ENCODE peak calls at places on chromosomes 4 and X, in four cellular contexts. Z is transverse colon, Y is uterus, C is sigmoid colon. W is an unnamed sample.

GRCh38 chr4:109359040-109359646 is 56.7 kb upstream of the COL25A1 start:
- DNase-seq in Z (no peak), Y (no peak), C (no peak), W (no peak)

GRCh38 chrX:151505796-151506195 is 57.7 kb upstream of the PASD1 start:
- DNase-seq in Z (no peak), Y (no peak), C (no peak), W (peak)

GRCh38 chrX:146921204-146921603 is 106.7 kb upstream of the CXorf51A start:
- DNase-seq in Z (no peak), Y (no peak), C (no peak), W (no peak)

GRCh38 chr4:140238353-140239041 is 84.5 kb upstream of the MAML3 start:
- DNase-seq in Z (peak), Y (peak), C (peak), W (peak)

GRCh38 chrX:23885803-23886202 is 21.9 kb downstream of the APOO start:
- DNase-seq in Z (no peak), Y (no peak), C (no peak), W (no peak)

GRCh38 chr4:31089815-31090214 is 369.6 kb downstream of the PCDH7 start:
- DNase-seq in Z (no peak), Y (peak), C (no peak), W (no peak)

GRCh38 chr4:139279723-139280620 is at the start of gene MGARP:
- DNase-seq in Z (no peak), Y (no peak), C (no peak), W (peak)

GRCh38 chrX:15853586-15854079 is 980 bp downstream of the AP1S2 start:
- DNase-seq in Z (no peak), Y (no peak), C (no peak), W (no peak)

GRCh38 chr4:38656111-38656510 is 7.9 kb upstream of the KLF3 start:
- DNase-seq in Z (no peak), Y (no peak), C (no peak), W (no peak)

GRCh38 chr4:161656525-161656924 is 507.3 kb downstream of the FSTL5 start:
- DNase-seq in Z (no peak), Y (no peak), C (no peak), W (no peak)

GRCh38 chr4:113564493-113564892 is 197.0 kb downstream of the CAMK2D start:
- DNase-seq in Z (no peak), Y (no peak), C (no peak), W (no peak)

GRCh38 chr4:77001907-77002306 is 52.4 kb downstream of the SEPTIN11 start:
- DNase-seq in Z (no peak), Y (no peak), C (no peak), W (no peak)

GRCh38 chrX:30278365-30278764 is 30.8 kb downstream of the NR0B1 start:
- DNase-seq in Z (no peak), Y (no peak), C (no peak), W (peak)

GRCh38 chr4:52051213-52051614 is at the start of gene SPATA18:
- DNase-seq in Z (peak), Y (no peak), C (peak), W (peak)

GRCh38 chr4:19791422-19792113 is 460.1 kb upstream of the SLIT2 start:
- DNase-seq in Z (no peak), Y (no peak), C (no peak), W (no peak)

GRCh38 chrX:105876658-105877057 is 54.3 kb downstream of the NRK start:
- DNase-seq in Z (no peak), Y (no peak), C (no peak), W (no peak)

GRCh38 chrX:96432647-96433046 is 252.0 kb upstream of the DIAPH2 start:
- DNase-seq in Z (no peak), Y (no peak), C (no peak), W (no peak)

GRCh38 chr4:83855044-83855443 is 319.1 kb downstream of the GPAT3 start:
- DNase-seq in Z (no peak), Y (no peak), C (no peak), W (no peak)

GRCh38 chr4:69860007-69860406 is at the start of gene SULT1E1:
- DNase-seq in Z (no peak), Y (no peak), C (no peak), W (no peak)

GRCh38 chrX:154458954-154459829 is 1.1 kb downstream of the PLXNA3 start:
- DNase-seq in Z (peak), Y (no peak), C (no peak), W (peak)

GRCh38 chr4:81468685-81469084 is 3.0 kb downstream of the RASGEF1B start:
- DNase-seq in Z (no peak), Y (no peak), C (no peak), W (no peak)

GRCh38 chrX:40087574-40088298 is 10.0 kb downstream of the BCOR start:
- DNase-seq in Z (no peak), Y (no peak), C (no peak), W (no peak)

GRCh38 chr4:25792200-25792791 is 70.5 kb downstream of the SEL1L3 start:
- DNase-seq in Z (peak), Y (no peak), C (no peak), W (peak)

GRCh38 chr4:3047464-3048286 is 26.7 kb downstream of the HTT-AS start:
- DNase-seq in Z (peak), Y (peak), C (peak), W (peak)

GRCh38 chrX:38561951-38562719 is 793 bp downstream of the TSPAN7 start:
- DNase-seq in Z (peak), Y (peak), C (peak), W (peak)

GRCh38 chrX:7139202-7140081 is 8.1 kb upstream of the STS start:
- DNase-seq in Z (no peak), Y (no peak), C (no peak), W (no peak)

GRCh38 chrX:318739-319578 is at the start of gene GTPBP6:
- DNase-seq in Z (peak), Y (peak), C (peak), W (peak)
- TF ChIP-seq POLR2A in Z (peak), Y (peak), C (peak), W (peak)

GRCh38 chrX:48475774-48476577 is at the start of gene FTSJ1:
- DNase-seq in Z (peak), Y (peak), C (peak), W (peak)
- TF ChIP-seq POLR2A in Z (peak), Y (peak), C (peak), W (peak)

DNA sequence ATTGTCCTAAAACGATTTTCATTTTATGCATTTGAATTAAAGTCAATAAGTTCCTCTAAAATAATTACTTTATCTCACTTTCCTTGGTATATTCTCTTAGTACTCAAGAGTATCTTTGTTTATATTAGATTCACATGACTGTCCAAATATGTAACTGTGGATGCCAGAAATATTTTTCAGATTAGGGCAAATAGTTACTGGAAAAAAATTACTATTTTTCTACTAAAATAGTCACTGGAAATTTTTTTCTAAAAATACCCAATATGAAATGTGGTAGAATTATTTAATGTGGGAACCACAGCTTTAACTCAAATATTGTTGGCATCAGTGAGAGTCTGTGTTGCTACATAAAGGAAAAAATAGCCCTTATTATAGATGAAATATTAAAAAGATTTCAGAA is 70.4 kb upstream of the NMU start:
- DNase-seq in Z (no peak), Y (no peak), C (no peak), W (no peak)
- TF ChIP-seq POLR2A in Z (no peak), Y (no peak), C (no peak), W (no peak)

DNA sequence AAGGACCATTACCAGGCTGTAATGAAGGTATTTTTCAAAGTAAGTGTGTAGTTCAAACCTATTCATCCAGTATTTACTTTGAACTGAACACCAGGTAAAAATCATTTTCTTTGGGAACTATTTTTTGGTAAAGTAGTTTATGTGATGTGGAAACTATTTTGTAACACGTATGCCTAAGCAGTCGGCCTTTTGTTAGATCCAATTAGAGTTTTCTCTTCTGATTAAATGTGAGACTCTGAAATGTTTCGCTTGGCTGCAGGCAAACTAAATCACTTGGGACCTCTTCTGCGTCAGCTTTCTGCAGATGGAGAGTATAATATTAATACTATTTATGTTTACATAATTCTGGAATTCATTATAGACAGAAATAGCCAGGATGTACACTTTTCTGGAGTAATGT is 46.9 kb downstream of the BMPR1B start:
- DNase-seq in Z (no peak), Y (no peak), C (no peak), W (no peak)
- TF ChIP-seq POLR2A in Z (no peak), Y (no peak), C (no peak), W (no peak)

GRCh38 chrX:41441934-41442823 is 5.0 kb upstream of the NYX start:
- DNase-seq in Z (peak), Y (peak), C (peak), W (peak)
- TF ChIP-seq POLR2A in Z (peak), Y (no peak), C (no peak), W (peak)

DNA sequence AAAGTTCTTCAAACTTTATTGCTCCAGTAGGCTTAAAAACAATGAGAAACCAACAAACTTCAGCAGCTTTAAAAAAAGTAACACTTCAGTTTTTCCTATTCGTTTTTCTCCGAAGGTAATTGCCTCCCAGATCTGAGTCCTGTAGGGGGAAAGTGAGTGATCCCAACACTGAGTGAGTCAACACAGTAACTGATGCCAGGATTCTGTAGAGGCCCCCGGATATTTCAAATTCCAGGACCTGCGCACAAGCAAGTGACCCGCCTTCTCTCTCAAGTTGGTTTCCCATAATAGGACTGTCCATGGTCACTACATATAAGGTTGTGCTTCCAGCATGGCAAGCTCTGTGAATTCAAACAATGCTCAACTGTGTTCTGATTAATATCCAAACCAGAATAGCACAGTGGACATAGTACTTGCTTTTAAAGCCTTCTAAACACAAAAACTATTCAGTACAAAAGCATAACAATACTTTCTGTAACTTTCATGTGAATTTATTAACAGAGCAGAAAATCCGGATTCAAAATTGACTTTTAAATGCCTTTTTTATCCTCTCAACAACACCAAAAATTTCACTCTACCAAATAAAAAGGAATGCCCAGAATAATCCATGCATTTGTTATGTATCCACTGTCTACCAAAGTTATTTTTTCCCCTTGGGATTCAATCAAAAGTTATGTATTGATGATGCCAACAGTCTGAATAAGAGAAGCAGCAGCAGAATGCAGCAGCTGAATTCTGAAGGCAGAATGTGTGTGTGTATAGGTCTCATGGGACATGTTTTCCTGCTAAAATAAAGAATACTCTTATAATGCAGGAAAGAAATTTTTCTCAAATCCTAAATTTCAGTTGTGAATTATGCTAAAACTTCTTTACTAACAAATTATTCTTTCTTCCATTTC is at the start of gene DMD:
- DNase-seq in Z (peak), Y (peak), C (peak), W (peak)
- TF ChIP-seq POLR2A in Z (peak), Y (peak), C (no peak), W (no peak)